ENCODE peak calls at places on chromosome 14, in five cellular contexts. One of them, this sample, is unnamed. For H3K4me1, the result is how much of the 10 kb centered on the place peaks cover.

GRCh38 chr14:39762576-39763401 is 330.6 kb upstream of the FBXO33 start:
- DNase-seq in OCI-LY7: peak
- DNase-seq in fibroblast of lung: no peak
- DNase-seq in Karpas-422: no peak
- DNase-seq in IMR-90: no peak
- DNase-seq in this sample: peak

GRCh38 chr14:36207500-36207899 is 31.0 kb upstream of the PTCSC3 start:
- DNase-seq in OCI-LY7: no peak
- DNase-seq in fibroblast of lung: no peak
- DNase-seq in Karpas-422: no peak
- DNase-seq in IMR-90: peak
- DNase-seq in this sample: no peak

GRCh38 chr14:66483322-66483721 is 2.8 kb upstream of the CCDC196 start:
- DNase-seq in OCI-LY7: no peak
- DNase-seq in fibroblast of lung: no peak
- DNase-seq in Karpas-422: no peak
- DNase-seq in IMR-90: no peak
- DNase-seq in this sample: no peak

GRCh38 chr14:95041477-95042020 is 115.8 kb downstream of the DICER1 start:
- DNase-seq in OCI-LY7: no peak
- DNase-seq in fibroblast of lung: no peak
- DNase-seq in Karpas-422: no peak
- DNase-seq in IMR-90: no peak
- DNase-seq in this sample: no peak

GRCh38 chr14:34568803-34569202 is 29.3 kb upstream of the EAPP start:
- DNase-seq in OCI-LY7: no peak
- DNase-seq in fibroblast of lung: no peak
- DNase-seq in Karpas-422: no peak
- DNase-seq in IMR-90: no peak
- DNase-seq in this sample: no peak

GRCh38 chr14:35708072-35708471 is 101.0 kb downstream of the RALGAPA1 start:
- DNase-seq in OCI-LY7: no peak
- DNase-seq in fibroblast of lung: no peak
- DNase-seq in Karpas-422: no peak
- DNase-seq in IMR-90: peak
- DNase-seq in this sample: no peak

GRCh38 chr14:103994535-103995184 is 52.3 kb upstream of the RD3L start:
- DNase-seq in OCI-LY7: no peak
- DNase-seq in fibroblast of lung: peak
- DNase-seq in Karpas-422: no peak
- DNase-seq in IMR-90: peak
- DNase-seq in this sample: no peak

GRCh38 chr14:54102051-54102456 is 145.4 kb upstream of the BMP4 start:
- DNase-seq in OCI-LY7: no peak
- DNase-seq in fibroblast of lung: no peak
- DNase-seq in Karpas-422: no peak
- DNase-seq in IMR-90: no peak
- DNase-seq in this sample: no peak

GRCh38 chr14:79515158-79515557 is 696.1 kb downstream of the DIO2 start:
- DNase-seq in OCI-LY7: no peak
- DNase-seq in fibroblast of lung: no peak
- DNase-seq in Karpas-422: no peak
- DNase-seq in IMR-90: no peak
- DNase-seq in this sample: no peak

GRCh38 chr14:101193845-101194355 is 290.4 kb upstream of the RTL1 start:
- DNase-seq in OCI-LY7: no peak
- DNase-seq in fibroblast of lung: no peak
- DNase-seq in Karpas-422: no peak
- DNase-seq in IMR-90: no peak
- DNase-seq in this sample: no peak

GRCh38 chr14:69727860-69728259 is 39.1 kb upstream of the SRSF5 start:
- DNase-seq in OCI-LY7: no peak
- DNase-seq in fibroblast of lung: no peak
- DNase-seq in Karpas-422: no peak
- DNase-seq in IMR-90: no peak
- DNase-seq in this sample: no peak

GRCh38 chr14:65214741-65215140 is 112.4 kb upstream of the MAX start:
- DNase-seq in OCI-LY7: no peak
- DNase-seq in fibroblast of lung: no peak
- DNase-seq in Karpas-422: no peak
- DNase-seq in IMR-90: no peak
- DNase-seq in this sample: no peak

GRCh38 chr14:69342928-69343525 is 55.1 kb downstream of the ERH start:
- DNase-seq in OCI-LY7: no peak
- DNase-seq in fibroblast of lung: no peak
- DNase-seq in Karpas-422: no peak
- DNase-seq in IMR-90: no peak
- DNase-seq in this sample: no peak

GRCh38 chr14:34439090-34439489 is 22.9 kb downstream of the SPTSSA start:
- DNase-seq in OCI-LY7: no peak
- DNase-seq in fibroblast of lung: no peak
- DNase-seq in Karpas-422: no peak
- DNase-seq in IMR-90: no peak
- DNase-seq in this sample: no peak

GRCh38 chr14:52125885-52126284 is 57.0 kb upstream of the NID2 start:
- DNase-seq in OCI-LY7: no peak
- DNase-seq in fibroblast of lung: no peak
- DNase-seq in Karpas-422: no peak
- DNase-seq in IMR-90: no peak
- DNase-seq in this sample: no peak

GRCh38 chr14:102218688-102219087 is 79.0 kb downstream of the WDR20 start:
- DNase-seq in OCI-LY7: no peak
- DNase-seq in fibroblast of lung: no peak
- DNase-seq in Karpas-422: no peak
- DNase-seq in IMR-90: no peak
- DNase-seq in this sample: no peak

GRCh38 chr14:35715079-35715478 is 94.0 kb downstream of the RALGAPA1 start:
- DNase-seq in OCI-LY7: no peak
- DNase-seq in fibroblast of lung: no peak
- DNase-seq in Karpas-422: no peak
- DNase-seq in IMR-90: no peak
- DNase-seq in this sample: no peak

DNA sequence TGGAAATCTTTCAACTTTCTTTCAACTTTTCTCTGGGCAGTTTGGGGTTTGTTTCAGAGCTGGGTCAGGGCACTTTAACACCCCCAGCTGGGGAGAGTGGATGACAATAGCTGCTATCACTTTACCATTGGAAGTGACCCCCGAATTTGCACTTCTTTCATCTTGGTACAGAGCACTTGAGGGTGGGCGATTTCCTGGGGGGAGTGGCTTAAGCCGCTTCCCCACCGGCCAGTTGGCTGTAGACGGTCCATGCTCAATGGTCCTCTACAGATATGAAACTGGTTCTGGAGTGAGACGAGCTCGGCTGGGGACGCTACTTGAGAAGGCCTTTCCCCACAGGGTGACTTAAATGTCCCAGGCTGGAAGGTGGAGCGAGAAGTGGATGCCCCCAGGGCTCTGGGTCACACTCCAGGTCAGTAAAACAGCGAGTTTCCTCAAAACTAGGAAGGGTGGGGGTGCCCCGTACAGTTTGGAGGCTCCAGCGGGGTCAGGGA is at the start of gene VRTN:
- DNase-seq in OCI-LY7: no peak
- DNase-seq in fibroblast of lung: no peak
- DNase-seq in Karpas-422: no peak
- DNase-seq in IMR-90: no peak
- DNase-seq in this sample: no peak
- H3K4me3 ChIP-seq in OCI-LY7: no peak
- H3K4me3 ChIP-seq in fibroblast of lung: no peak
- H3K4me3 ChIP-seq in Karpas-422: no peak
- H3K4me3 ChIP-seq in IMR-90: no peak
- H3K4me3 ChIP-seq in this sample: no peak

DNA sequence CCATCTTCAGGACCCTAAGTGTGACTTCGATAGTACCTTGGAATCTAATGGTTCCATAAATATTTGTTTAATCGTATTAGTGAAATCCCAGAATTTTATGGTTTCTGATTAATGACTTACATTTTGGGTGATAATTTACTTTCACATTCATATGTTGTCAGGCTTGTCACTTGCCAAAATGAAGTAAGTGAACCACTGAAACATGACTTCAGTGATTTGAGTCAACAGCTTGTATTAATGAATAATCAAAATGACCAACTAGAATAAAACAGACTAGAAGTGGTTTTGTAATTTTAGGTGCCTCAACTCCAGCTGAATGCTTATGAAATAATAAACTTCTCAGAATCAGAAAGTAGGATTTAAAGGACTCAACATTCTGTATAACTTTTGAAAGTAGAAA is 517.1 kb downstream of the PRKD1 start:
- DNase-seq in OCI-LY7: no peak
- DNase-seq in fibroblast of lung: no peak
- DNase-seq in Karpas-422: no peak
- DNase-seq in IMR-90: no peak
- DNase-seq in this sample: no peak
- H2AFZ ChIP-seq in OCI-LY7: no peak
- H2AFZ ChIP-seq in fibroblast of lung: no peak
- H2AFZ ChIP-seq in Karpas-422: no peak
- H2AFZ ChIP-seq in IMR-90: no peak
- H2AFZ ChIP-seq in this sample: no peak

GRCh38 chr14:24110485-24110884 is 4.1 kb upstream of the DCAF11 start:
- DNase-seq in OCI-LY7: no peak
- DNase-seq in fibroblast of lung: no peak
- DNase-seq in Karpas-422: no peak
- DNase-seq in IMR-90: no peak
- DNase-seq in this sample: no peak
- H3K4me1 ChIP-seq in OCI-LY7: under half
- H3K4me1 ChIP-seq in fibroblast of lung: under half
- H3K4me1 ChIP-seq in Karpas-422: under half
- H3K4me1 ChIP-seq in IMR-90: under half
- H3K4me1 ChIP-seq in this sample: under half

GRCh38 chr14:70886421-70887206 is 20.6 kb upstream of the PCNX1 start:
- DNase-seq in OCI-LY7: peak
- DNase-seq in fibroblast of lung: no peak
- DNase-seq in Karpas-422: no peak
- DNase-seq in IMR-90: no peak
- DNase-seq in this sample: peak
- H3K4me3 ChIP-seq in OCI-LY7: no peak
- H3K4me3 ChIP-seq in fibroblast of lung: no peak
- H3K4me3 ChIP-seq in Karpas-422: no peak
- H3K4me3 ChIP-seq in IMR-90: no peak
- H3K4me3 ChIP-seq in this sample: peak